ENCODE peak calls at places on chromosomes 6 and 20, in four cellular contexts. One of them, this sample, is unnamed.
A peak's percentile ranks its signal among the peaks of the same experiment; 100 is the strongest.

GRCh38 chr6:15399651-15400470 is 154.0 kb downstream of the JARID2 start:
- DNase-seq in fibroblast of lung: peak; percentile 79
- DNase-seq in psoas muscle: peak; percentile 72
- DNase-seq in CD8-positive, alpha-beta T cell: no peak
- DNase-seq in this sample: no peak

GRCh38 chr20:46831633-46832011 is 63.0 kb upstream of the EYA2 start:
- DNase-seq in fibroblast of lung: no peak
- DNase-seq in psoas muscle: no peak
- DNase-seq in CD8-positive, alpha-beta T cell: no peak
- DNase-seq in this sample: no peak

GRCh38 chr20:6769953-6770831 is 2.7 kb downstream of the BMP2 start:
- DNase-seq in fibroblast of lung: peak; percentile 49
- DNase-seq in psoas muscle: peak; percentile 57
- DNase-seq in CD8-positive, alpha-beta T cell: no peak
- DNase-seq in this sample: peak; percentile 24

GRCh38 chr20:517221-517620 is 26.4 kb downstream of the CSNK2A1 start:
- DNase-seq in fibroblast of lung: peak; percentile 65
- DNase-seq in psoas muscle: no peak
- DNase-seq in CD8-positive, alpha-beta T cell: no peak
- DNase-seq in this sample: no peak

GRCh38 chr6:35774116-35774794 is 2.1 kb upstream of the CLPSL2 start:
- DNase-seq in fibroblast of lung: no peak
- DNase-seq in psoas muscle: no peak
- DNase-seq in CD8-positive, alpha-beta T cell: no peak
- DNase-seq in this sample: no peak

GRCh38 chr6:33277663-33278391 is 904 bp downstream of the B3GALT4 start:
- DNase-seq in fibroblast of lung: peak; percentile 11
- DNase-seq in psoas muscle: no peak
- DNase-seq in CD8-positive, alpha-beta T cell: no peak
- DNase-seq in this sample: peak; percentile 37

GRCh38 chr6:144155529-144155928 is 5.2 kb downstream of the STX11 start:
- DNase-seq in fibroblast of lung: no peak
- DNase-seq in psoas muscle: no peak
- DNase-seq in CD8-positive, alpha-beta T cell: no peak
- DNase-seq in this sample: no peak

GRCh38 chr6:31732029-31732428 is 2.9 kb upstream of the DDAH2 start:
- DNase-seq in fibroblast of lung: no peak
- DNase-seq in psoas muscle: no peak
- DNase-seq in CD8-positive, alpha-beta T cell: no peak
- DNase-seq in this sample: no peak

GRCh38 chr6:21898107-21898796 is 304.7 kb downstream of the SOX4 start:
- DNase-seq in fibroblast of lung: peak; percentile 85
- DNase-seq in psoas muscle: no peak
- DNase-seq in CD8-positive, alpha-beta T cell: no peak
- DNase-seq in this sample: no peak

GRCh38 chr6:54244430-54244829 is 63.8 kb upstream of the TINAG start:
- DNase-seq in fibroblast of lung: peak; percentile 30
- DNase-seq in psoas muscle: no peak
- DNase-seq in CD8-positive, alpha-beta T cell: no peak
- DNase-seq in this sample: no peak

GRCh38 chr20:3358676-3359340 is 48.7 kb downstream of the DNAAF9 start:
- DNase-seq in fibroblast of lung: no peak
- DNase-seq in psoas muscle: no peak
- DNase-seq in CD8-positive, alpha-beta T cell: no peak
- DNase-seq in this sample: no peak
- TF ChIP-seq CTCF in fibroblast of lung: no peak
- TF ChIP-seq CTCF in psoas muscle: no peak
- TF ChIP-seq CTCF in CD8-positive, alpha-beta T cell: no peak
- TF ChIP-seq CTCF in this sample: no peak

DNA sequence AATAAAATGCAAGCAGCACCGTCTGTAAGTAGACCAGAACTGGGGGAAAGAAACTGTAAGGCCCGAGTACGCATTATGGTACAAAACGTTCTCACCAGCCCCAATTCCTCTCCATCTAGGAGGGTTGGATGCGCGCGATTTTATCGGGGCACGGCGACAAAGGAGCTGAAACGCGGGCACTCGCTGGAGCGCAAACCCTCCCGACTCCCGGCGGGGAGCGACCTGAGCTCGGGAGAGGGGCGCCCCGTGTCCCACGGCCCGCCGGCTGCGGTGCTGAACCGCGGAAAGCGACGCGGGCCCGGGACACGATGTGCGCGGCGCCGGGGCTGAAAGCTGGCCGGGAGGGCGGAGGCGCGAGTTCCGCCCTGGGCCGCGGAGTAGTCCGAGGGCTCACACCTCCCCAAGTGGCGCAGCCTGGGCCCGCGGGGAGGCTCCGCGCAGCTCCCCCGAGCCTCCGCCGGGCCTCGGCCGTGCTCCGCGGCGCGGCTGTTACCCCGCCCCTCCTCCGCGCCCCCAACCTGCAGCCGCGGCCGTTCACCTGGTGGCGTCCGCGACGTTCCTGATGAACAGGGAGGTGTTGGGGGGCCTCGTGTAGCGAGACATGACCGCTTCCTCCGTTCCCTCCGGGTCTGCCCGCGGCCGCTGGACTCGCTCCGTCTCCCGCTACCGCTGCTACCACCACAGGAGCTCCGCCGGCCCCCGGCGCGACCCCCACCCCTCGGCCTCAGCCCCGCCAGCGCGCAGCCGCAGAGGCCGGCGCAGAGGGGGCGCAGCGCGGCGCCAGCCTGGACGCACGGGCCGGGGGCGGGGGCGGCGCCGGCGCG is at the start of gene SRSF12:
- DNase-seq in fibroblast of lung: peak; percentile 57
- DNase-seq in psoas muscle: peak; percentile 40
- DNase-seq in CD8-positive, alpha-beta T cell: no peak
- DNase-seq in this sample: peak; percentile 46
- TF ChIP-seq CTCF in fibroblast of lung: no peak
- TF ChIP-seq CTCF in psoas muscle: no peak
- TF ChIP-seq CTCF in CD8-positive, alpha-beta T cell: no peak
- TF ChIP-seq CTCF in this sample: no peak

GRCh38 chr6:41705996-41706835 is 29.2 kb downstream of the TFEB start:
- DNase-seq in fibroblast of lung: peak; percentile 74
- DNase-seq in psoas muscle: peak; percentile 87
- DNase-seq in CD8-positive, alpha-beta T cell: peak; percentile 31
- DNase-seq in this sample: peak; percentile 79
- TF ChIP-seq CTCF in fibroblast of lung: peak; percentile 62
- TF ChIP-seq CTCF in psoas muscle: peak; percentile 83
- TF ChIP-seq CTCF in CD8-positive, alpha-beta T cell: peak; percentile 32
- TF ChIP-seq CTCF in this sample: peak; percentile 77

GRCh38 chr20:2005831-2006426 is 12.1 kb upstream of the PDYN start:
- DNase-seq in fibroblast of lung: peak; percentile 36
- DNase-seq in psoas muscle: peak; percentile 60
- DNase-seq in CD8-positive, alpha-beta T cell: peak; percentile 26
- DNase-seq in this sample: peak; percentile 44

GRCh38 chr20:2006452-2007381 is 12.9 kb upstream of the PDYN start:
- DNase-seq in fibroblast of lung: peak; percentile 70
- DNase-seq in psoas muscle: no peak
- DNase-seq in CD8-positive, alpha-beta T cell: peak; percentile 5
- DNase-seq in this sample: no peak

GRCh38 chr20:2005359-2005758 is 11.5 kb upstream of the PDYN start:
- DNase-seq in fibroblast of lung: peak; percentile 10
- DNase-seq in psoas muscle: no peak
- DNase-seq in CD8-positive, alpha-beta T cell: no peak
- DNase-seq in this sample: no peak

GRCh38 chr20:2010533-2010932 is 16.7 kb upstream of the PDYN start:
- DNase-seq in fibroblast of lung: no peak
- DNase-seq in psoas muscle: no peak
- DNase-seq in CD8-positive, alpha-beta T cell: no peak
- DNase-seq in this sample: no peak
- TF ChIP-seq CTCF in fibroblast of lung: no peak
- TF ChIP-seq CTCF in psoas muscle: no peak
- TF ChIP-seq CTCF in CD8-positive, alpha-beta T cell: no peak
- TF ChIP-seq CTCF in this sample: no peak

GRCh38 chr6:9566096-9566495 is 848.8 kb downstream of the TFAP2A start:
- DNase-seq in fibroblast of lung: no peak
- DNase-seq in psoas muscle: no peak
- DNase-seq in CD8-positive, alpha-beta T cell: no peak
- DNase-seq in this sample: no peak
- TF ChIP-seq CTCF in fibroblast of lung: no peak
- TF ChIP-seq CTCF in psoas muscle: no peak
- TF ChIP-seq CTCF in CD8-positive, alpha-beta T cell: no peak
- TF ChIP-seq CTCF in this sample: no peak

DNA sequence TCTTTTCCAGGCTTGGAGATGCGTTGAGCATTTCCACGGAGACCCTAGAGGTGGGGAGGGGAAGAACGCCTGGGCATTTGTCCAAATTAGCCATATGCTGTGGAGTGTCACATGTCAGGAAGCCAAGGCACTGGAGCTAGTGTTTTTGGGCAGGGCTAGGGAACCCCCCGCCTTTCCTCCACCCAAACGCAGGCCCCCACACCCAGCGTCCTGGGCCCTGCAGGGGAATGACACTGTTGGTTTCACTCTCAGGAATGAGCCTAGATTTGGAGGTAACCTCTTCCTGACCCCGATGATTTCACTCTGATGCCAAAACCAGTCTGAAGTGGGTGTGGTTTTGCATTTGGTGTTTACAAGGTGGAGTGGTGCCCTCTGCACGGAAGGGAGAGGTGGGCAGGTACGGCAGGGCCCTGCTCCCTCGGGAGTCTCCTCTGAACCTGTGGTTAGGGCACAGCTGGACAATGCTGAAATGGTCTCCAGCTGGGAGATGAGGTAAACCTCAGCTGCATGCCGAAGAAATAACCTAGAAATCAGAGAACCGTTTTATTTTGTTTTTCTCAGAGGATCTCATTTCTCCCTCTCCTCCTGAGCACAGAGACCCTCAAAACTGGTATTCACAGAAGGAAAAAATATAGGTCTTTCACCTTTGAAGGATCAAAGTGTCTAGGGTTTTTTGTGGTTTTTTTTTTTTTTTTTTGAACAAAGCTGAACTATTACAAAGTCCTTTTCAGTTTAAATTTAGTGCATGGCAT is 29.6 kb downstream of the MTHFD1L start:
- DNase-seq in fibroblast of lung: peak; percentile 72
- DNase-seq in psoas muscle: no peak
- DNase-seq in CD8-positive, alpha-beta T cell: no peak
- DNase-seq in this sample: no peak
- TF ChIP-seq CTCF in fibroblast of lung: no peak
- TF ChIP-seq CTCF in psoas muscle: no peak
- TF ChIP-seq CTCF in CD8-positive, alpha-beta T cell: no peak
- TF ChIP-seq CTCF in this sample: no peak

GRCh38 chr6:152952866-152953509 is 29.9 kb downstream of the FBXO5 start:
- DNase-seq in fibroblast of lung: peak; percentile 35
- DNase-seq in psoas muscle: no peak
- DNase-seq in CD8-positive, alpha-beta T cell: no peak
- DNase-seq in this sample: no peak
- TF ChIP-seq CTCF in fibroblast of lung: peak; percentile 74
- TF ChIP-seq CTCF in psoas muscle: peak; percentile 30
- TF ChIP-seq CTCF in CD8-positive, alpha-beta T cell: peak; percentile 26
- TF ChIP-seq CTCF in this sample: no peak

GRCh38 chr20:23072892-23073586 is 13.1 kb downstream of the CD93 start:
- DNase-seq in fibroblast of lung: peak; percentile 6
- DNase-seq in psoas muscle: no peak
- DNase-seq in CD8-positive, alpha-beta T cell: no peak
- DNase-seq in this sample: no peak

GRCh38 chr20:23078994-23079364 is 7.1 kb downstream of the CD93 start:
- DNase-seq in fibroblast of lung: no peak
- DNase-seq in psoas muscle: no peak
- DNase-seq in CD8-positive, alpha-beta T cell: no peak
- DNase-seq in this sample: no peak

GRCh38 chr20:23077277-23077676 is 8.8 kb downstream of the CD93 start:
- DNase-seq in fibroblast of lung: no peak
- DNase-seq in psoas muscle: no peak
- DNase-seq in CD8-positive, alpha-beta T cell: no peak
- DNase-seq in this sample: no peak

GRCh38 chr20:23078351-23078993 is 7.7 kb downstream of the CD93 start:
- DNase-seq in fibroblast of lung: peak; percentile 59
- DNase-seq in psoas muscle: no peak
- DNase-seq in CD8-positive, alpha-beta T cell: no peak
- DNase-seq in this sample: no peak

DNA sequence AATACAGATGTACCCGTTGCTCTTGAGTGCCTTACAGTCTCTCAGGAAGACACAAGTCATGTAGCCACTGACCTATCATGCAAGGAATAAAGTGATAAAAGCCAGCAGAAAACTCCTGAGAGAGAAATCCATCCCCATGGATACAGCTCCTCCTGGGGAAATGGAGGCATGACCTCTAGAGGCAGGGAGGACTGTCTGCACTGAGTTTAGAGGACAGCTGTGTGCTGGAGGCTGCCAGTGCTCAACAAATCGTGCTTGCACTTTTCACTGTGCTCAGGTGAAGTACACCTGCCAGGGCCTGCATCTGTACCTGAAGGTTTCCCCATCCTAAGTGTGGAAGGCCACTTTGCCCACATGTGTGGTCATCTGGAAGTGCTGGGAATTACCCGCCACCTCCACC is 12.1 kb downstream of the CD93 start:
- DNase-seq in fibroblast of lung: no peak
- DNase-seq in psoas muscle: no peak
- DNase-seq in CD8-positive, alpha-beta T cell: no peak
- DNase-seq in this sample: no peak
- TF ChIP-seq CTCF in fibroblast of lung: no peak
- TF ChIP-seq CTCF in psoas muscle: no peak
- TF ChIP-seq CTCF in CD8-positive, alpha-beta T cell: no peak
- TF ChIP-seq CTCF in this sample: no peak

GRCh38 chr6:107800564-107801164 is 23.4 kb downstream of the SCML4 start:
- DNase-seq in fibroblast of lung: no peak
- DNase-seq in psoas muscle: no peak
- DNase-seq in CD8-positive, alpha-beta T cell: no peak
- DNase-seq in this sample: no peak
- TF ChIP-seq CTCF in fibroblast of lung: peak; percentile 10
- TF ChIP-seq CTCF in psoas muscle: no peak
- TF ChIP-seq CTCF in CD8-positive, alpha-beta T cell: peak; percentile 40
- TF ChIP-seq CTCF in this sample: peak; percentile 37

DNA sequence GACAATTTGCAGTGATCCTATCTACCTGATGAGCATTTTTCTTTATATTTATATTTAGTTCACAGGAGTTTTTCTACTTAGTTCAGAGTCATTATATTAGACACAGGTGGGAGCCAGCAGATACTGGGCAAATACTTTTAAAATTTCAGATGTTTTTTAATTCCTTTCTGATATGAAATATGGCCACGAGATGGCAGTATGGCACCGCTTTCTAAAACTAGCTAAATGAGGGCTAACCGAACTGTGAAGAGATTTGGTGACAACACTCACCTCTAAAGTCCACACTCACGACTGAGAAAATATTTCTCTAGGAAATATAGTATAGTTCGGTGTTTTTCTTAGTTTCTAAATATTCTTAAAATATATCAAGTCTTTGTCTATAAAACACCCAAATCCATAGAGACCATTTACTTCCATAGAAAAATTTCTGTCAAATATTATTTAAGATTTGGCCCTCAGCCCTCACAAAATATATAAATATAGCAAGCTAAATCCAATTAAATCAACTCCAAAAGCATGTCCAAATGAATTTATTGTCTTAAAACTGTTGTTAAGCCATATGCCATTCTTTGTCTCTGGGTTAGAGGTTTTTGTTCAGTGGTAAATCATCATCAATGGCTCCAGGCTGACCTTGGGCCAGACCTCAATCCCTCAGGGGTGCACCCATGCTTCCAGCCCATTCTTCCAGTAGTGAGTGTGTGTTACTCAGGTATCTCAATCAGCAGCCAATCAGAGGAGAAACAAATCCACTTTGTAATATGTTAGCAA is 63.6 kb downstream of the HUS1B start:
- DNase-seq in fibroblast of lung: peak; percentile 43
- DNase-seq in psoas muscle: no peak
- DNase-seq in CD8-positive, alpha-beta T cell: peak; percentile 31
- DNase-seq in this sample: peak; percentile 43
- TF ChIP-seq CTCF in fibroblast of lung: peak; percentile 51
- TF ChIP-seq CTCF in psoas muscle: peak; percentile 80
- TF ChIP-seq CTCF in CD8-positive, alpha-beta T cell: peak; percentile 78
- TF ChIP-seq CTCF in this sample: peak; percentile 84

This sample was measured in natural killer cell.